ENCODE peak calls at places on chromosomes 2 and 18, in six cellular contexts. One of them, this sample, is unnamed.

GRCh38 chr2:96325884-96326255 is 753 bp downstream of the ITPRIPL1 start:
- DNase-seq in K562: no peak
- DNase-seq in IMR-90: no peak
- DNase-seq in H1: no peak
- DNase-seq in GM12878: no peak
- DNase-seq in HepG2: no peak
- DNase-seq in this sample: peak; percentile 37

GRCh38 chr18:10860937-10861336 is 288.4 kb downstream of the PIEZO2 start:
- DNase-seq in K562: no peak
- DNase-seq in IMR-90: peak; percentile 83
- DNase-seq in H1: no peak
- DNase-seq in GM12878: no peak
- DNase-seq in HepG2: no peak
- DNase-seq in this sample: no peak

GRCh38 chr2:28419705-28420270 is 27.1 kb downstream of the FOSL2 start:
- DNase-seq in K562: no peak
- DNase-seq in IMR-90: peak; percentile 34
- DNase-seq in H1: no peak
- DNase-seq in GM12878: no peak
- DNase-seq in HepG2: no peak
- DNase-seq in this sample: no peak

GRCh38 chr2:162072976-162073775 is 839 bp downstream of the DPP4 start:
- DNase-seq in K562: no peak
- DNase-seq in IMR-90: peak; percentile 22
- DNase-seq in H1: no peak
- DNase-seq in GM12878: no peak
- DNase-seq in HepG2: no peak
- DNase-seq in this sample: peak; percentile 10

GRCh38 chr2:206707164-206707701 is 11.0 kb downstream of the DYTN start:
- DNase-seq in K562: no peak
- DNase-seq in IMR-90: no peak
- DNase-seq in H1: no peak
- DNase-seq in GM12878: no peak
- DNase-seq in HepG2: no peak
- DNase-seq in this sample: no peak

GRCh38 chr2:164134368-164134767 is 398.6 kb upstream of the FIGN start:
- DNase-seq in K562: no peak
- DNase-seq in IMR-90: no peak
- DNase-seq in H1: no peak
- DNase-seq in GM12878: no peak
- DNase-seq in HepG2: no peak
- DNase-seq in this sample: no peak

GRCh38 chr2:8563814-8564474 is 117.9 kb upstream of the ID2 start:
- DNase-seq in K562: no peak
- DNase-seq in IMR-90: no peak
- DNase-seq in H1: no peak
- DNase-seq in GM12878: no peak
- DNase-seq in HepG2: no peak
- DNase-seq in this sample: no peak

GRCh38 chr18:10893761-10894160 is 255.6 kb downstream of the PIEZO2 start:
- DNase-seq in K562: no peak
- DNase-seq in IMR-90: no peak
- DNase-seq in H1: no peak
- DNase-seq in GM12878: no peak
- DNase-seq in HepG2: no peak
- DNase-seq in this sample: no peak

GRCh38 chr2:70552501-70553333 is 909 bp downstream of the TGFA start:
- DNase-seq in K562: no peak
- DNase-seq in IMR-90: no peak
- DNase-seq in H1: no peak
- DNase-seq in GM12878: no peak
- DNase-seq in HepG2: no peak
- DNase-seq in this sample: peak; percentile 24

GRCh38 chr2:66561645-66562336 is 126.9 kb downstream of the MEIS1 start:
- DNase-seq in K562: no peak
- DNase-seq in IMR-90: no peak
- DNase-seq in H1: no peak
- DNase-seq in GM12878: no peak
- DNase-seq in HepG2: no peak
- DNase-seq in this sample: no peak

GRCh38 chr2:236565225-236565624 is 4.4 kb upstream of the ACKR3 start:
- DNase-seq in K562: no peak
- DNase-seq in IMR-90: no peak
- DNase-seq in H1: no peak
- DNase-seq in GM12878: no peak
- DNase-seq in HepG2: no peak
- DNase-seq in this sample: no peak

GRCh38 chr2:121173806-121174205 is 111.2 kb downstream of the TFCP2L1 start:
- DNase-seq in K562: no peak
- DNase-seq in IMR-90: no peak
- DNase-seq in H1: no peak
- DNase-seq in GM12878: no peak
- DNase-seq in HepG2: no peak
- DNase-seq in this sample: no peak

GRCh38 chr2:191358325-191359025 is 113.3 kb downstream of the MYO1B start:
- DNase-seq in K562: no peak
- DNase-seq in IMR-90: peak; percentile 26
- DNase-seq in H1: no peak
- DNase-seq in GM12878: no peak
- DNase-seq in HepG2: no peak
- DNase-seq in this sample: no peak

GRCh38 chr2:53969285-53970094 is 1.3 kb downstream of the PSME4 start:
- DNase-seq in K562: peak; percentile 72
- DNase-seq in IMR-90: peak; percentile 80
- DNase-seq in H1: no peak
- DNase-seq in GM12878: no peak
- DNase-seq in HepG2: peak; percentile 95
- DNase-seq in this sample: peak; percentile 16

GRCh38 chr18:57738078-57738477 is 65.0 kb downstream of the ATP8B1 start:
- DNase-seq in K562: no peak
- DNase-seq in IMR-90: no peak
- DNase-seq in H1: no peak
- DNase-seq in GM12878: no peak
- DNase-seq in HepG2: peak; percentile 9
- DNase-seq in this sample: no peak

GRCh38 chr2:226721541-226721940 is 78.1 kb downstream of the IRS1 start:
- DNase-seq in K562: no peak
- DNase-seq in IMR-90: peak; percentile 36
- DNase-seq in H1: no peak
- DNase-seq in GM12878: no peak
- DNase-seq in HepG2: no peak
- DNase-seq in this sample: peak; percentile 48

GRCh38 chr2:31429759-31430438 is 15.4 kb upstream of the XDH start:
- DNase-seq in K562: no peak
- DNase-seq in IMR-90: peak; percentile 50
- DNase-seq in H1: no peak
- DNase-seq in GM12878: no peak
- DNase-seq in HepG2: no peak
- DNase-seq in this sample: no peak

GRCh38 chr2:28648671-28649395 is 102.8 kb upstream of the PPP1CB start:
- DNase-seq in K562: no peak
- DNase-seq in IMR-90: no peak
- DNase-seq in H1: no peak
- DNase-seq in GM12878: no peak
- DNase-seq in HepG2: no peak
- DNase-seq in this sample: no peak

GRCh38 chr2:232238108-232238507 is 140.4 kb upstream of the ALPP start:
- DNase-seq in K562: no peak
- DNase-seq in IMR-90: peak; percentile 71
- DNase-seq in H1: no peak
- DNase-seq in GM12878: no peak
- DNase-seq in HepG2: no peak
- DNase-seq in this sample: no peak

GRCh38 chr18:35464731-35465728 is 32.7 kb downstream of the INO80C start:
- DNase-seq in K562: no peak
- DNase-seq in IMR-90: no peak
- DNase-seq in H1: no peak
- DNase-seq in GM12878: no peak
- DNase-seq in HepG2: no peak
- DNase-seq in this sample: no peak

GRCh38 chr2:162057426-162057825 is 16.6 kb downstream of the DPP4 start:
- DNase-seq in K562: no peak
- DNase-seq in IMR-90: no peak
- DNase-seq in H1: no peak
- DNase-seq in GM12878: no peak
- DNase-seq in HepG2: no peak
- DNase-seq in this sample: no peak

GRCh38 chr2:136538489-136538888 is 226.9 kb upstream of the THSD7B start:
- DNase-seq in K562: no peak
- DNase-seq in IMR-90: no peak
- DNase-seq in H1: no peak
- DNase-seq in GM12878: no peak
- DNase-seq in HepG2: no peak
- DNase-seq in this sample: no peak

GRCh38 chr2:148817210-148817708 is 57.8 kb upstream of the KIF5C start:
- DNase-seq in K562: no peak
- DNase-seq in IMR-90: no peak
- DNase-seq in H1: no peak
- DNase-seq in GM12878: no peak
- DNase-seq in HepG2: no peak
- DNase-seq in this sample: peak; percentile 45

GRCh38 chr2:70941701-70942100 is 6.0 kb downstream of the ATP6V1B1 start:
- DNase-seq in K562: no peak
- DNase-seq in IMR-90: no peak
- DNase-seq in H1: no peak
- DNase-seq in GM12878: no peak
- DNase-seq in HepG2: no peak
- DNase-seq in this sample: no peak

GRCh38 chr2:140943867-140944266 is 1186.9 kb downstream of the LRP1B start:
- DNase-seq in K562: no peak
- DNase-seq in IMR-90: no peak
- DNase-seq in H1: no peak
- DNase-seq in GM12878: no peak
- DNase-seq in HepG2: no peak
- DNase-seq in this sample: no peak

GRCh38 chr2:11746807-11747459 is 501 bp downstream of the LPIN1 start:
- DNase-seq in K562: peak; percentile 60
- DNase-seq in IMR-90: peak; percentile 16
- DNase-seq in H1: no peak
- DNase-seq in GM12878: no peak
- DNase-seq in HepG2: peak; percentile 57
- DNase-seq in this sample: peak; percentile 60

GRCh38 chr2:236636261-236636660 is 66.6 kb downstream of the ACKR3 start:
- DNase-seq in K562: no peak
- DNase-seq in IMR-90: no peak
- DNase-seq in H1: no peak
- DNase-seq in GM12878: no peak
- DNase-seq in HepG2: no peak
- DNase-seq in this sample: no peak

GRCh38 chr18:53906681-53907080 is 317.8 kb downstream of the MBD2 start:
- DNase-seq in K562: no peak
- DNase-seq in IMR-90: no peak
- DNase-seq in H1: no peak
- DNase-seq in GM12878: no peak
- DNase-seq in HepG2: no peak
- DNase-seq in this sample: no peak

DNA sequence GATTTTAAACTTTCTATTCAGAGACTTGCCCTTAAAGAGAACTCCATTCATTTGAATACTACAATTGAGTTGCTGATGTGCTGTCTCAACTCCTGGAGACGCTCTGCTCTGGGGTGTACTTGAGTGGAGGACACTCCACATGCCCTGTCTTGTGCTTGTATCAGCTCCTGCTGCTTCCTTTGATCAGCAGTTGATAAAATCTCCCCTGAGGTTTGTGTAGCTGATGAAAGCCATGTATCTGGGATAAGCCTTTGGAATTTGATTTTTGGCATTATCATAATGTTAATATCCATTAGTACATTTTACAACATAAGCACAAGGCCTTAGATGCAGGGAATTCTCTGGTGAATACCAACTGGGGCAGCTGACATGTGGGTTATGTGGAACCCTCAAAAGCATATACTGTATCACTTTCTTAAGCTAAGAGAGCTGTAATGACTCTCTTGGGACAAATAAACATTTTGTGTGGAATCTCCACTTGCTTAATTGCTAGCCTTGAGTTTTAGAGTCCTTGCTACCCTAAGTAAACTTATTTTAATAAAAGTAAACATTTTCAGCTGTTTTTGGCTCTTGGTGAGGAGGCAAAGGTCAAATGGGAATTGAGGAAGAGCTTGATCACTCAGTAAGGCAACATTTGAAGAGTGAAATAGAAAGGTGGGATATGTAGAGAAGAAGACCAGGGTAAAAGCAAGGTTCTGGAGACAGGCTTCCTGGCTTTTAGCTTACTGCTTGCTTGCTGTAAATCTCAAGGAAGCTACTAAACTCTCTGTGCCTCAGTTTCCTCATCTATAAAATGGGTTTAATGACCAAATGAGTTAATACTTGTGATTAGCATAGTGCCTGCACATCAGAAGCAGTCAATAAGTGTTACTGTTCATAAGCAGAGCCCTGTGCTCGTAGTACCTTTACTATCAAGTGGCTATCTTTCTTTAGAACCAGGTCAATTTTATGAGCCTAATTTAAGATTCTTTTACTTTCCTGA is 222.5 kb upstream of the ITGA4 start:
- DNase-seq in K562: no peak
- DNase-seq in IMR-90: no peak
- DNase-seq in H1: no peak
- DNase-seq in GM12878: no peak
- DNase-seq in HepG2: no peak
- DNase-seq in this sample: no peak
- H3K4me2 ChIP-seq in K562: no peak overlapping the region
- H3K4me2 ChIP-seq in IMR-90: no peak overlapping the region
- H3K4me2 ChIP-seq in H1: no peak overlapping the region
- H3K4me2 ChIP-seq in GM12878: peak overlapping the region; percentile 35
- H3K4me2 ChIP-seq in HepG2: no peak overlapping the region
- H3K4me2 ChIP-seq in this sample: no peak overlapping the region

DNA sequence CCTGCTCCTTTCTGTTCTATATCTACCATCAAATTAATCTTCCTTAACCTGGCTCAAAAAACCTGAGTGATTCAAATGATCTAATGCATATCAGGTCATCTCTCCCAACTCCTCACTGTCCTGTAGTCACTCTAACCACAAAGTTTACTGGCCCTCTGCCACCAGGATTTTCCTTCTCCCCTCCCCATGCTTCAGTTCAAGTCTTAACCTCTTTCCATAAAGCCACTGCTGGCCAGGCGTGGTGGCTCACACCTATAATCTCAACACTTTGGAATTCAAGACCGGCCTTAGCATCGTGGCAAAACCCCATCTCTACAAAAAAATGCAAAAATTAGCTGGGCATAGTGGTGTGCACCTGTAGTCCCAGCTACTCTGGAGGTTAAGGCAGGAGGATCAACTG is 7.5 kb upstream of the SP3 start:
- DNase-seq in K562: no peak
- DNase-seq in IMR-90: peak; percentile 60
- DNase-seq in H1: no peak
- DNase-seq in GM12878: no peak
- DNase-seq in HepG2: no peak
- DNase-seq in this sample: no peak
- TF ChIP-seq RFX5 in K562: no peak
- TF ChIP-seq RFX5 in IMR-90: no peak
- TF ChIP-seq RFX5 in H1: no peak
- TF ChIP-seq RFX5 in GM12878: no peak
- TF ChIP-seq RFX5 in HepG2: no peak
- TF ChIP-seq RFX5 in this sample: no peak

GRCh38 chr18:37524546-37525301 is 40.9 kb downstream of the CELF4 start:
- DNase-seq in K562: no peak
- DNase-seq in IMR-90: no peak
- DNase-seq in H1: no peak
- DNase-seq in GM12878: no peak
- DNase-seq in HepG2: no peak
- DNase-seq in this sample: no peak
- H3K27me3 ChIP-seq in K562: peaks cover 8% of the 10 kb centered on the region
- H3K27me3 ChIP-seq in IMR-90: peaks cover 29% of the 10 kb centered on the region
- H3K27me3 ChIP-seq in H1: peaks cover 4% of the 10 kb centered on the region
- H3K27me3 ChIP-seq in GM12878: peaks cover 1% of the 10 kb centered on the region
- H3K27me3 ChIP-seq in HepG2: peaks cover 83% of the 10 kb centered on the region
- H3K27me3 ChIP-seq in this sample: no peaks in the 10 kb centered on the region

GRCh38 chr2:200356306-200356705 is 49.8 kb downstream of the SPATS2L start:
- DNase-seq in K562: no peak
- DNase-seq in IMR-90: peak; percentile 53
- DNase-seq in H1: no peak
- DNase-seq in GM12878: no peak
- DNase-seq in HepG2: no peak
- DNase-seq in this sample: no peak
- H3K4me2 ChIP-seq in K562: no peak overlapping the region
- H3K4me2 ChIP-seq in IMR-90: peak overlapping the region; percentile 57
- H3K4me2 ChIP-seq in H1: no peak overlapping the region
- H3K4me2 ChIP-seq in GM12878: no peak overlapping the region
- H3K4me2 ChIP-seq in HepG2: no peak overlapping the region
- H3K4me2 ChIP-seq in this sample: peak overlapping the region; percentile 10